ENCODE peak calls at places on chromosomes 13 and 19, in four cellular contexts. D, T, R and F are unnamed samples.

GRCh38 chr19:15584541-15585115 is 30.4 kb upstream of the CYP4F8 start:
- DNase-seq in D (peak), T (peak), R (peak), F (peak)

GRCh38 chr19:27780367-27781065 is 1432.4 kb downstream of the UQCRFS1 start:
- DNase-seq in D (no peak), T (no peak), R (no peak), F (no peak)

GRCh38 chr13:80010286-80010831 is 330.6 kb downstream of the SPRY2 start:
- DNase-seq in D (no peak), T (no peak), R (no peak), F (no peak)

GRCh38 chr13:79658333-79658975 is 177.5 kb downstream of the NDFIP2 start:
- DNase-seq in D (no peak), T (no peak), R (no peak), F (no peak)

GRCh38 chr19:18321729-18322091 is 1.2 kb downstream of the LSM4 start:
- DNase-seq in D (no peak), T (no peak), R (peak), F (no peak)

GRCh38 chr13:73216381-73216831 is 157.6 kb downstream of the KLF5 start:
- DNase-seq in D (no peak), T (peak), R (no peak), F (no peak)

GRCh38 chr13:80379245-80379644 is 38.3 kb upstream of the SPRY2 start:
- DNase-seq in D (no peak), T (peak), R (no peak), F (no peak)

GRCh38 chr13:100234524-100235136 is 145.7 kb downstream of the PCCA start:
- DNase-seq in D (no peak), T (no peak), R (no peak), F (no peak)

GRCh38 chr19:7303470-7303869 is 9.3 kb upstream of the INSR start:
- DNase-seq in D (no peak), T (no peak), R (no peak), F (no peak)

GRCh38 chr19:8042900-8043299 is 9.7 kb upstream of the CCL25 start:
- DNase-seq in D (no peak), T (no peak), R (no peak), F (no peak)

GRCh38 chr13:111049791-111050538 is 65.1 kb upstream of the ARHGEF7 start:
- DNase-seq in D (no peak), T (no peak), R (no peak), F (no peak)

GRCh38 chr13:113875829-113876228 is 12.0 kb upstream of the GAS6 start:
- DNase-seq in D (no peak), T (no peak), R (no peak), F (no peak)

GRCh38 chr13:44762946-44763345 is 186.8 kb upstream of the TSC22D1 start:
- DNase-seq in D (no peak), T (no peak), R (no peak), F (no peak)

GRCh38 chr19:3370214-3370720 is 3.9 kb downstream of the NFIC start:
- DNase-seq in D (no peak), T (no peak), R (no peak), F (no peak)

GRCh38 chr19:50461066-50461875 is 15.0 kb upstream of the EMC10 start:
- DNase-seq in D (peak), T (peak), R (peak), F (no peak)

GRCh38 chr13:44351505-44351854 is 22.1 kb upstream of the SERP2 start:
- DNase-seq in D (no peak), T (no peak), R (no peak), F (no peak)

GRCh38 chr13:53137777-53138176 is 109.2 kb downstream of the OLFM4 start:
- DNase-seq in D (no peak), T (no peak), R (no peak), F (no peak)

GRCh38 chr13:100280681-100281080 is 191.8 kb downstream of the PCCA start:
- DNase-seq in D (no peak), T (peak), R (no peak), F (no peak)

GRCh38 chr13:39129253-39129652 is 91.0 kb downstream of the NHLRC3 start:
- DNase-seq in D (no peak), T (no peak), R (no peak), F (no peak)

GRCh38 chr13:34208326-34208725 is 390.4 kb downstream of the RFC3 start:
- DNase-seq in D (no peak), T (no peak), R (no peak), F (no peak)

GRCh38 chr19:10766681-10767201 is 48.9 kb downstream of the DNM2 start:
- DNase-seq in D (no peak), T (no peak), R (no peak), F (no peak)

GRCh38 chr13:50033696-50034095 is 18.5 kb downstream of the KCNRG start:
- DNase-seq in D (no peak), T (no peak), R (no peak), F (no peak)

GRCh38 chr19:11737964-11738745 is 591 bp downstream of the ZNF823 start:
- DNase-seq in D (peak), T (peak), R (peak), F (no peak)

GRCh38 chr13:24100152-24100551 is 60.4 kb upstream of the SPATA13 start:
- DNase-seq in D (no peak), T (no peak), R (no peak), F (no peak)

GRCh38 chr19:43534811-43535761 is 2.1 kb downstream of the ZNF575 start:
- DNase-seq in D (no peak), T (no peak), R (no peak), F (no peak)

GRCh38 chr19:55459950-55460657 is 1.3 kb downstream of the ISOC2 start:
- DNase-seq in D (no peak), T (no peak), R (no peak), F (no peak)

GRCh38 chr19:3024870-3025515 is 4.1 kb downstream of the TLE2 start:
- DNase-seq in D (no peak), T (no peak), R (no peak), F (no peak)

GRCh38 chr13:85651440-85651839 is 147.8 kb downstream of the SLITRK6 start:
- DNase-seq in D (no peak), T (peak), R (no peak), F (no peak)

GRCh38 chr13:81293594-81294164 is 952.8 kb upstream of the SPRY2 start:
- DNase-seq in D (no peak), T (no peak), R (no peak), F (no peak)

GRCh38 chr13:112183544-112184145 is 116.7 kb downstream of the SOX1 start:
- DNase-seq in D (no peak), T (no peak), R (no peak), F (no peak)

GRCh38 chr19:2345794-2346663 is 14.0 kb upstream of the TMPRSS9 start:
- DNase-seq in D (no peak), T (no peak), R (no peak), F (no peak)

GRCh38 chr19:53906211-53907192 is 2.6 kb upstream of the CACNG7 start:
- DNase-seq in D (no peak), T (no peak), R (peak), F (no peak)

GRCh38 chr13:84873951-84874350 is 925.3 kb downstream of the SLITRK6 start:
- DNase-seq in D (no peak), T (no peak), R (no peak), F (no peak)

DNA sequence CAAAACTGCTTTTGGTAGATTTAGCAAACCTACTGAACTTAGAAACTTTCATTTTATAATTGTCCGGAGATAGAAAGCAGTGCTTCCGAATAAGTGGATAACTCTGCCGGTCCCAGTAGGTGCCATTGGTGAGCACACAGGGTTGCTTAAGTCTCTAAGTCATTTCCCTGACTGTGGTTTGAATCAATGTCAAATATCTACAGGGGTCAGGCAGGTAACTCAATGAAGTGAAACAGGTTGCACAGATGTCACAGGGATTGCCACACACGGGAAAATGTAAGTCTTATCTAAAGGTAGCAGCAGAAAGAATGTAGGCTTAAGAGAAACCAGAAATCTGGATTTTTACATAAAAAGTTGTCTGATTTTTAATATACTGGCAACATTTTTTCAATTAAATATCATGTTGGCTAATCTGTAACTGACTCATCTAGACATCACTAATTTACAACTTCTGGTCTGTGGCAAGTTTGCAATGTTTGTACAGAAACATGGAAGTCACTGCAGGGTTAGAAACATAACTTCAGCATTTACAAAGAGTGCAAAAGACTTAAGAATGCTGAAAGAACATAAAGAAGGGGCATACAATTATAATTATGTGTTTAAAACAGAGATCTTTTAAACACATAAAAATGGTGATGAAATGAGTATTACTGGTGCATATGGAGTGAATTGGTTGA is 14.3 kb upstream of the LRRC63 start:
- DNase-seq in D (no peak), T (peak), R (no peak), F (no peak)
- H3K9ac ChIP-seq in D (no peak), T (no peak), R (no peak), F (no peak)

DNA sequence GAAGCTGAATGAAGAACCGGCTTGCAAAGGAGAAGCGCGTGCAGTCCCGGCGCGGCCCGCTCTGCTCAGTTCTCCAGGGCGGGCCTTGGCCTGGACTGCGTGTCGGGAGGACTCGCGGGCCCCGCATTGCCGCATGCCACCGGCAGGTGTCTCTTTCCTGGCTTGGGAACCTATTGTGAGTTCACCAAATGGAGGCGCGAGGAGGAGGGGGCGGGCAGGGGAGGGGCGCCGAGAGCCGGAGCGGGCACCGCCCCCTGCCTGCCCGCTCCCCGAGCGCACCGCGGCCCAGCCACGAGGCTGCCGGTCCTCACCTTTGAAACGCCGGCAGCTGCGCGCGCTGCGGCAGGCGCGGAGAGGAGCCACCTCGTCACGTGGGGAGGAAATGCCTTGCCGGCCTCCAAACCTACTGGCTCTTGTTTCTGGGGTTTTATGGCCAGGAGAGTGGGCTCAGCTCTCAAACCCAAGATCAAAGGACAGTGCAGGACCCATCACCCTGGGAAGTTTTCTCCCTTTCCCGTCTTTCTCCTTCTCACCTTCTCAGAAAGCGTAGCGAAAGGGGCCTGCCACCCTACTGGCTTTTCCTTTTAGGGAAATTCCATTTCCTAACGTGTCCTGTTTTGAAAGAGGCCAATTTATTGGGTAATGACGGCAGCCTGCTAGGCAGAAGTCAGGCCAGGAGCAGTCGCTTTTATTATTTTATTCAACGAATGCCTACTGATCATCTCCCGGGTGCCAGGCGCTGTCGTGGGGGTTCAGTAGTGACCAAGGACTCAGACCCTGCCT is 13.8 kb upstream of the UBE2L5 start:
- DNase-seq in D (peak), T (peak), R (no peak), F (no peak)
- H3K27ac ChIP-seq in D (no peak), T (peak), R (no peak), F (peak)

GRCh38 chr19:38422405-38422804 is 3.6 kb downstream of the RASGRP4 start:
- DNase-seq in D (no peak), T (no peak), R (no peak), F (no peak)

GRCh38 chr19:38424272-38424671 is 1.7 kb downstream of the RASGRP4 start:
- DNase-seq in D (no peak), T (no peak), R (no peak), F (no peak)

GRCh38 chr19:38425810-38426466 is at the start of gene RASGRP4:
- DNase-seq in D (no peak), T (no peak), R (peak), F (no peak)

GRCh38 chr19:38421856-38422255 is 4.2 kb downstream of the RASGRP4 start:
- DNase-seq in D (no peak), T (no peak), R (no peak), F (no peak)

GRCh38 chr19:38425222-38425809 is 703 bp downstream of the RASGRP4 start:
- DNase-seq in D (no peak), T (no peak), R (no peak), F (no peak)
- H3K9ac ChIP-seq in D (no peak), T (no peak), R (no peak), F (no peak)

DNA sequence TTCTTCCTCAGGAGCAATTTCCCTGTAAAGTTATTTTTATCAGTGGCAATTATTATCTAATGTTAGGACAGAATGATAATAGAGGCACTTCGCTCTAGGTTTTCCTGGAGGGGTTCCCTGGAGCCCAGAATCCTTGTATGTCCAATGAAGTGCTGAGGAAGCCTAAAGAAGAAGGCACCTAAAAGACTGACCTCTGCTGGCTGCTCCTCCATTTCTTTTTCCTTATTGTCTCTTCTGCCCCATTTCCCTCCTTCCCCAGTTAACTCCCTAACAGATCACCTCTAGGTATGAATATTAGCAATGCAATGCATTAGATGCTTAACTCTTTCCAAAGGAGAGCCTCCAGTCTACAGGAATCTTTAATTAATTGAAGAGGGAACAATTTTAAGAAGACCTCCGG is 985.4 kb downstream of the DIAPH3 start:
- DNase-seq in D (no peak), T (no peak), R (no peak), F (no peak)
- H3K27ac ChIP-seq in D (no peak), T (no peak), R (no peak), F (no peak)

GRCh38 chr13:77918391-77919261 is at the start of gene EDNRB:
- DNase-seq in D (no peak), T (peak), R (no peak), F (no peak)
- H3K9ac ChIP-seq in D (no peak), T (no peak), R (no peak), F (no peak)

GRCh38 chr13:72201726-72202125 is 334.7 kb upstream of the DACH1 start:
- DNase-seq in D (no peak), T (no peak), R (no peak), F (no peak)
- H3K27ac ChIP-seq in D (no peak), T (no peak), R (no peak), F (no peak)

GRCh38 chr19:51566489-51567100 is 4.5 kb upstream of the ZNF175 start:
- DNase-seq in D (no peak), T (no peak), R (no peak), F (no peak)

GRCh38 chr19:51568456-51568855 is 2.6 kb upstream of the ZNF175 start:
- DNase-seq in D (no peak), T (no peak), R (no peak), F (no peak)

GRCh38 chr19:51567583-51567982 is 3.5 kb upstream of the ZNF175 start:
- DNase-seq in D (no peak), T (no peak), R (no peak), F (no peak)

GRCh38 chr19:51565583-51565982 is 5.5 kb upstream of the ZNF175 start:
- DNase-seq in D (no peak), T (no peak), R (no peak), F (no peak)

DNA sequence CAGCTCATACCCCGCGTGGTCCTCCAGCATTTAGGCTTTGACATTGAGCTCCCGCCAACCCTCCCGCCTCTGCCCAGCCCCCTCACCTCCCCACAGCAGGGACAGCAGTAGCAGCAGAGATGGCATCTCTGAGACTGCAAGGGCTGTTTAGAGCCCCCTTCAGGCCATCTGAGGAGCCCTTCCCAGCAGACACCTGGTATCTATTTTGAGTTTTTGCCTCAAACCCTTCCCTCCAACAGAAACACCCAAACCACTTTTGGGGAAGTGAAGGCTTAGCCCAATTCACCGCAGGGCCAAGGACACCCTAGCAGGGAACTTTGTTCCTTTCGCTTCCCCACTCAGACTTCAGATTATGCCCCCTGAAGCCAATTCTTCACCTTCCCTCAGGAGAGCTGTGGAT is 6.3 kb upstream of the ZNF175 start:
- DNase-seq in D (no peak), T (no peak), R (no peak), F (no peak)
- H3K9ac ChIP-seq in D (no peak), T (no peak), R (no peak), F (no peak)

GRCh38 chr13:98187862-98188261 is 10.8 kb upstream of the RNF113B start:
- DNase-seq in D (no peak), T (no peak), R (no peak), F (no peak)

GRCh38 chr13:98188544-98189166 is 11.6 kb upstream of the RNF113B start:
- DNase-seq in D (no peak), T (no peak), R (no peak), F (no peak)

GRCh38 chr13:98184796-98185195 is 7.7 kb upstream of the RNF113B start:
- DNase-seq in D (no peak), T (no peak), R (no peak), F (no peak)

GRCh38 chr13:98189841-98190505 is 12.9 kb upstream of the RNF113B start:
- DNase-seq in D (no peak), T (no peak), R (no peak), F (no peak)

DNA sequence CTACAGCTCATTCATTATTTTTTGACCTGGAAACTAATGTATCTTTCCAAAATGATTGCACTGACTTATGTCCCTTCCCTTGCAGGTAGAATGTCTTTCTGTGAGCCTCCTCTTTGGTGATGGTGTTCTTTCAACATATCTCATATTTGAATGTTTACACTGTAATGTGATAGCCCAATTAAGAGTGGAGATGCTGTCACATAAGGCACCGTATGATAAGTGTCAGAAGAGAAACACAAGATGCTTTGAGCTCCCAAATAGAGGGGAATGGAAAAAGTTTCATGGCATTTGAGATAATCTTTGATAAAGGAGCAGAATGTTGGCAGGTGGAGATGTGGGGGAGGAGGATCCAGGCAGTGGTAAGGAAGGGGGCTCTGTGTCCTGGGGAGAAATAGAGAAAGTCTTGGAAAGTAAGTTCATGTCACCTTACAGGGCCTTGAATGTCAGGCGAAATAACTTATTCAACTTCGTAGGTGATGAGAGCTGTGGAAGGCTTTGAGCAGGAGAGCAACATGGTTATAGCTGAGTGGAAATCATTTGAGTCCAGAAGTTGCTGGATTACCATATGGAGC is 10.2 kb upstream of the RNF113B start:
- DNase-seq in D (no peak), T (no peak), R (no peak), F (no peak)
- H3K27ac ChIP-seq in D (no peak), T (no peak), R (no peak), F (peak)